ENCODE peak calls at places on chromosomes 1 and 21, in seven cellular contexts. One of them, this sample, is unnamed.

GRCh38 chr1:161139765-161140164 is 7.3 kb upstream of the DEDD start:
- DNase-seq in stomach: peak; percentile 46
- DNase-seq in GM23338: peak; percentile 81
- DNase-seq in AG04450: no peak
- DNase-seq in testis: peak; percentile 65
- DNase-seq in right cardiac atrium: no peak
- DNase-seq in heart right ventricle: peak; percentile 51
- DNase-seq in this sample: peak; percentile 51

GRCh38 chr1:159867322-159868064 is 5.0 kb upstream of the VSIG8 start:
- DNase-seq in stomach: peak; percentile 84
- DNase-seq in GM23338: peak; percentile 43
- DNase-seq in AG04450: no peak
- DNase-seq in testis: no peak
- DNase-seq in right cardiac atrium: peak; percentile 67
- DNase-seq in heart right ventricle: no peak
- DNase-seq in this sample: peak; percentile 89

GRCh38 chr1:11187458-11187857 is 1.7 kb upstream of the ANGPTL7 start:
- DNase-seq in stomach: no peak
- DNase-seq in GM23338: no peak
- DNase-seq in AG04450: no peak
- DNase-seq in testis: no peak
- DNase-seq in right cardiac atrium: no peak
- DNase-seq in heart right ventricle: no peak
- DNase-seq in this sample: no peak

GRCh38 chr1:207027221-207027777 is 5.3 kb downstream of the C1orf116 start:
- DNase-seq in stomach: peak; percentile 66
- DNase-seq in GM23338: no peak
- DNase-seq in AG04450: no peak
- DNase-seq in testis: no peak
- DNase-seq in right cardiac atrium: no peak
- DNase-seq in heart right ventricle: no peak
- DNase-seq in this sample: peak; percentile 81

GRCh38 chr21:42429856-42430255 is 26.2 kb downstream of the UBASH3A start:
- DNase-seq in stomach: no peak
- DNase-seq in GM23338: peak; percentile 41
- DNase-seq in AG04450: no peak
- DNase-seq in testis: no peak
- DNase-seq in right cardiac atrium: no peak
- DNase-seq in heart right ventricle: no peak
- DNase-seq in this sample: no peak

GRCh38 chr1:205451759-205452164 is 4.1 kb downstream of the BLACAT1 start:
- DNase-seq in stomach: no peak
- DNase-seq in GM23338: peak; percentile 80
- DNase-seq in AG04450: no peak
- DNase-seq in testis: peak; percentile 28
- DNase-seq in right cardiac atrium: no peak
- DNase-seq in heart right ventricle: no peak
- DNase-seq in this sample: no peak

GRCh38 chr1:152869808-152870419 is 8.2 kb upstream of the SMCP start:
- DNase-seq in stomach: peak; percentile 75
- DNase-seq in GM23338: peak; percentile 88
- DNase-seq in AG04450: peak; percentile 4
- DNase-seq in testis: peak; percentile 86
- DNase-seq in right cardiac atrium: peak; percentile 77
- DNase-seq in heart right ventricle: peak; percentile 36
- DNase-seq in this sample: peak; percentile 69

GRCh38 chr21:28771790-28772501 is 220.7 kb downstream of the LTN1 start:
- DNase-seq in stomach: no peak
- DNase-seq in GM23338: no peak
- DNase-seq in AG04450: peak; percentile 69
- DNase-seq in testis: no peak
- DNase-seq in right cardiac atrium: no peak
- DNase-seq in heart right ventricle: no peak
- DNase-seq in this sample: no peak

GRCh38 chr1:244046907-244047738 is 4.0 kb upstream of the ZBTB18 start:
- DNase-seq in stomach: no peak
- DNase-seq in GM23338: no peak
- DNase-seq in AG04450: no peak
- DNase-seq in testis: no peak
- DNase-seq in right cardiac atrium: no peak
- DNase-seq in heart right ventricle: no peak
- DNase-seq in this sample: peak; percentile 25

GRCh38 chr1:34398205-34398915 is 221.7 kb downstream of the C1orf94 start:
- DNase-seq in stomach: no peak
- DNase-seq in GM23338: no peak
- DNase-seq in AG04450: no peak
- DNase-seq in testis: no peak
- DNase-seq in right cardiac atrium: no peak
- DNase-seq in heart right ventricle: no peak
- DNase-seq in this sample: no peak

GRCh38 chr1:34400690-34401089 is 224.0 kb downstream of the C1orf94 start:
- DNase-seq in stomach: no peak
- DNase-seq in GM23338: no peak
- DNase-seq in AG04450: no peak
- DNase-seq in testis: no peak
- DNase-seq in right cardiac atrium: no peak
- DNase-seq in heart right ventricle: no peak
- DNase-seq in this sample: no peak

GRCh38 chr1:34398916-34399275 is 222.2 kb downstream of the C1orf94 start:
- DNase-seq in stomach: no peak
- DNase-seq in GM23338: peak; percentile 72
- DNase-seq in AG04450: no peak
- DNase-seq in testis: no peak
- DNase-seq in right cardiac atrium: no peak
- DNase-seq in heart right ventricle: no peak
- DNase-seq in this sample: no peak

GRCh38 chr1:34396042-34396441 is 219.3 kb downstream of the C1orf94 start:
- DNase-seq in stomach: no peak
- DNase-seq in GM23338: peak; percentile 72
- DNase-seq in AG04450: no peak
- DNase-seq in testis: no peak
- DNase-seq in right cardiac atrium: no peak
- DNase-seq in heart right ventricle: no peak
- DNase-seq in this sample: no peak
- H3K4me3 ChIP-seq in stomach: no peak overlapping the region
- H3K4me3 ChIP-seq in GM23338: no peak overlapping the region
- H3K4me3 ChIP-seq in AG04450: no peak overlapping the region
- H3K4me3 ChIP-seq in testis: no peak overlapping the region
- H3K4me3 ChIP-seq in right cardiac atrium: no peak overlapping the region
- H3K4me3 ChIP-seq in heart right ventricle: no peak overlapping the region
- H3K4me3 ChIP-seq in this sample: no peak overlapping the region

GRCh38 chr1:112064344-112064743 is 74.9 kb upstream of the KCND3 start:
- DNase-seq in stomach: no peak
- DNase-seq in GM23338: no peak
- DNase-seq in AG04450: no peak
- DNase-seq in testis: no peak
- DNase-seq in right cardiac atrium: no peak
- DNase-seq in heart right ventricle: no peak
- DNase-seq in this sample: no peak
- H3K4me3 ChIP-seq in stomach: no peak overlapping the region
- H3K4me3 ChIP-seq in GM23338: no peak overlapping the region
- H3K4me3 ChIP-seq in AG04450: no peak overlapping the region
- H3K4me3 ChIP-seq in testis: no peak overlapping the region
- H3K4me3 ChIP-seq in right cardiac atrium: no peak overlapping the region
- H3K4me3 ChIP-seq in heart right ventricle: no peak overlapping the region
- H3K4me3 ChIP-seq in this sample: no peak overlapping the region

GRCh38 chr1:3070304-3070653 is 1.3 kb downstream of the PRDM16 start:
- DNase-seq in stomach: no peak
- DNase-seq in GM23338: no peak
- DNase-seq in AG04450: no peak
- DNase-seq in testis: no peak
- DNase-seq in right cardiac atrium: no peak
- DNase-seq in heart right ventricle: no peak
- DNase-seq in this sample: no peak

GRCh38 chr1:3070654-3071506 is 1.9 kb downstream of the PRDM16 start:
- DNase-seq in stomach: no peak
- DNase-seq in GM23338: peak; percentile 62
- DNase-seq in AG04450: no peak
- DNase-seq in testis: no peak
- DNase-seq in right cardiac atrium: peak; percentile 52
- DNase-seq in heart right ventricle: no peak
- DNase-seq in this sample: no peak

GRCh38 chr1:3072178-3072947 is 3.4 kb downstream of the PRDM16 start:
- DNase-seq in stomach: peak; percentile 81
- DNase-seq in GM23338: peak; percentile 61
- DNase-seq in AG04450: no peak
- DNase-seq in testis: no peak
- DNase-seq in right cardiac atrium: peak; percentile 39
- DNase-seq in heart right ventricle: no peak
- DNase-seq in this sample: no peak

GRCh38 chr1:3072948-3073519 is 4.0 kb downstream of the PRDM16 start:
- DNase-seq in stomach: no peak
- DNase-seq in GM23338: no peak
- DNase-seq in AG04450: no peak
- DNase-seq in testis: no peak
- DNase-seq in right cardiac atrium: peak; percentile 35
- DNase-seq in heart right ventricle: no peak
- DNase-seq in this sample: no peak

GRCh38 chr1:3071507-3072177 is 2.6 kb downstream of the PRDM16 start:
- DNase-seq in stomach: no peak
- DNase-seq in GM23338: no peak
- DNase-seq in AG04450: no peak
- DNase-seq in testis: no peak
- DNase-seq in right cardiac atrium: peak; percentile 38
- DNase-seq in heart right ventricle: no peak
- DNase-seq in this sample: no peak
- H3K4me3 ChIP-seq in stomach: peak overlapping the region; percentile 88
- H3K4me3 ChIP-seq in GM23338: peak overlapping the region; percentile 51
- H3K4me3 ChIP-seq in AG04450: no peak overlapping the region
- H3K4me3 ChIP-seq in testis: no peak overlapping the region
- H3K4me3 ChIP-seq in right cardiac atrium: no peak overlapping the region
- H3K4me3 ChIP-seq in heart right ventricle: peak overlapping the region; percentile 92
- H3K4me3 ChIP-seq in this sample: no peak overlapping the region

GRCh38 chr1:51509773-51510172 is 9.3 kb downstream of the EPS15 start:
- DNase-seq in stomach: no peak
- DNase-seq in GM23338: no peak
- DNase-seq in AG04450: no peak
- DNase-seq in testis: no peak
- DNase-seq in right cardiac atrium: no peak
- DNase-seq in heart right ventricle: no peak
- DNase-seq in this sample: no peak

GRCh38 chr1:51504806-51505525 is 14.1 kb downstream of the EPS15 start:
- DNase-seq in stomach: no peak
- DNase-seq in GM23338: no peak
- DNase-seq in AG04450: no peak
- DNase-seq in testis: no peak
- DNase-seq in right cardiac atrium: no peak
- DNase-seq in heart right ventricle: no peak
- DNase-seq in this sample: no peak

GRCh38 chr1:51512120-51512519 is 6.9 kb downstream of the EPS15 start:
- DNase-seq in stomach: no peak
- DNase-seq in GM23338: no peak
- DNase-seq in AG04450: no peak
- DNase-seq in testis: no peak
- DNase-seq in right cardiac atrium: no peak
- DNase-seq in heart right ventricle: no peak
- DNase-seq in this sample: no peak

DNA sequence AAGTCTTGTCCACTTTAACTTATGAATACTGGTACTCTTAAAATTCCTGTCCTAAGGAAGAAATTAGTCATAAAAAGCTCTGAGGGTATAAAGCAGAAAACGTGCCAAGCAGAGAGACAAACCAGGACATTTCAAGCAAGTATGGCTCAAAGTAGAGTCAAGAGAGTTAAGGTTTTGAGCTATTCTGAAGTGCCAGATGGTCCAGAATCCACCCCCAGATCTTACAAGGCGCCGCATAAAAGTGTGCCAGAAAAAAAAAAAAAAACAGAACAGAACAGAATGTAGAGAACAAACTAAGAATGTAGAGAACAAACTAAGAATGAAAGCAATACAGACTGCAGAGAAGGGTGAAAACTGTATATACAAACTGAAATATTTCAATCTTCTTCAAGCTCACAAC is 12.5 kb downstream of the EPS15 start:
- DNase-seq in stomach: no peak
- DNase-seq in GM23338: no peak
- DNase-seq in AG04450: peak; percentile 46
- DNase-seq in testis: peak; percentile 26
- DNase-seq in right cardiac atrium: no peak
- DNase-seq in heart right ventricle: peak; percentile 34
- DNase-seq in this sample: no peak
- H3K4me3 ChIP-seq in stomach: no peak overlapping the region
- H3K4me3 ChIP-seq in GM23338: no peak overlapping the region
- H3K4me3 ChIP-seq in AG04450: no peak overlapping the region
- H3K4me3 ChIP-seq in testis: no peak overlapping the region
- H3K4me3 ChIP-seq in right cardiac atrium: peak overlapping the region; percentile 15
- H3K4me3 ChIP-seq in heart right ventricle: no peak overlapping the region
- H3K4me3 ChIP-seq in this sample: no peak overlapping the region

This sample was measured in colonic mucosa.